ENCODE peak calls at places on chromosome 10, in six cellular contexts. V is islet precursor cell; G is fibroblast of pulmonary artery; W is central memory CD4-positive, alpha-beta T cell; B is lower leg skin; H is colonic mucosa. Z is an unnamed sample.

GRCh38 chr10:85515316-85515715 is 851.3 kb downstream of the GRID1 start:
- DNase-seq in V (no peak), G (no peak), W (no peak), B (no peak), H (no peak), Z (no peak)

GRCh38 chr10:116880716-116881440 is 31.6 kb downstream of the ENO4 start:
- DNase-seq in V (no peak), G (no peak), W (no peak), B (no peak), H (no peak), Z (no peak)

GRCh38 chr10:126459878-126460481 is 71.7 kb upstream of the ADAM12 start:
- DNase-seq in V (no peak), G (peak), W (no peak), B (no peak), H (no peak), Z (peak)

GRCh38 chr10:25059990-25060389 is 43.6 kb downstream of the THNSL1 start:
- DNase-seq in V (peak), G (peak), W (no peak), B (peak), H (peak), Z (peak)

GRCh38 chr10:97659589-97659988 is 19.1 kb downstream of the PI4K2A start:
- DNase-seq in V (no peak), G (peak), W (no peak), B (no peak), H (no peak), Z (no peak)

GRCh38 chr10:113524539-113525490 is 28.0 kb upstream of the HABP2 start:
- DNase-seq in V (peak), G (peak), W (no peak), B (no peak), H (no peak), Z (peak)

GRCh38 chr10:60497364-60497763 is 107.7 kb upstream of the ANK3 start:
- DNase-seq in V (no peak), G (no peak), W (no peak), B (no peak), H (no peak), Z (no peak)

GRCh38 chr10:132354356-132355094 is 22.5 kb downstream of the LRRC27 start:
- DNase-seq in V (no peak), G (no peak), W (no peak), B (no peak), H (no peak), Z (no peak)

GRCh38 chr10:100100651-100101525 is 19.2 kb upstream of the CPN1 start:
- DNase-seq in V (no peak), G (peak), W (no peak), B (no peak), H (no peak), Z (peak)

GRCh38 chr10:29392376-29393021 is 103.6 kb downstream of the LYZL1 start:
- DNase-seq in V (peak), G (peak), W (no peak), B (no peak), H (peak), Z (peak)

GRCh38 chr10:92913973-92914372 is 65.7 kb downstream of the EXOC6 start:
- DNase-seq in V (no peak), G (no peak), W (no peak), B (no peak), H (no peak), Z (no peak)

GRCh38 chr10:62426600-62426999 is 52.4 kb downstream of the ZNF365 start:
- DNase-seq in V (no peak), G (no peak), W (no peak), B (no peak), H (no peak), Z (no peak)

GRCh38 chr10:116590590-116591444 is at the start of gene PNLIPRP1:
- DNase-seq in V (no peak), G (no peak), W (no peak), B (no peak), H (peak), Z (no peak)

GRCh38 chr10:69481280-69481679 is 30.0 kb downstream of the TSPAN15 start:
- DNase-seq in V (no peak), G (no peak), W (no peak), B (no peak), H (no peak), Z (peak)

GRCh38 chr10:21284301-21284700 is 241.2 kb downstream of the SKIDA1 start:
- DNase-seq in V (no peak), G (no peak), W (no peak), B (no peak), H (no peak), Z (no peak)

GRCh38 chr10:23293145-23293724 is 51.4 kb downstream of the C10orf67 start:
- DNase-seq in V (peak), G (peak), W (peak), B (no peak), H (peak), Z (peak)

GRCh38 chr10:29840516-29841276 is 205.9 kb upstream of the SVIL start:
- DNase-seq in V (no peak), G (no peak), W (no peak), B (no peak), H (no peak), Z (no peak)

GRCh38 chr10:127797339-127797738 is 60.4 kb downstream of the FOXI2 start:
- DNase-seq in V (peak), G (peak), W (no peak), B (no peak), H (no peak), Z (peak)

GRCh38 chr10:66215005-66215404 is 710.8 kb upstream of the LRRTM3 start:
- DNase-seq in V (no peak), G (no peak), W (no peak), B (no peak), H (no peak), Z (no peak)

GRCh38 chr10:72306215-72306760 is 32.6 kb downstream of the DDIT4 start:
- DNase-seq in V (no peak), G (no peak), W (no peak), B (no peak), H (no peak), Z (no peak)

GRCh38 chr10:123429631-123430257 is 236.4 kb upstream of the GPR26 start:
- DNase-seq in V (no peak), G (no peak), W (no peak), B (no peak), H (no peak), Z (no peak)

GRCh38 chr10:8840356-8840755 is 785.9 kb downstream of the GATA3 start:
- DNase-seq in V (no peak), G (no peak), W (no peak), B (no peak), H (no peak), Z (no peak)

GRCh38 chr10:87619705-87620104 is 40.0 kb upstream of the PAPSS2 start:
- DNase-seq in V (peak), G (no peak), W (no peak), B (no peak), H (no peak), Z (no peak)

GRCh38 chr10:118308664-118309063 is 33.5 kb downstream of the FAM204A start:
- DNase-seq in V (no peak), G (no peak), W (no peak), B (no peak), H (no peak), Z (no peak)

GRCh38 chr10:7445474-7446135 is 34.8 kb upstream of the SFMBT2 start:
- DNase-seq in V (no peak), G (no peak), W (no peak), B (no peak), H (no peak), Z (no peak)

GRCh38 chr10:117477961-117478670 is 64.4 kb upstream of the EMX2 start:
- DNase-seq in V (peak), G (peak), W (no peak), B (no peak), H (no peak), Z (peak)

GRCh38 chr10:132220061-132220460 is 33.3 kb downstream of the DPYSL4 start:
- DNase-seq in V (no peak), G (no peak), W (no peak), B (no peak), H (no peak), Z (no peak)

GRCh38 chr10:122348512-122348911 is 26.0 kb upstream of the PLEKHA1 start:
- DNase-seq in V (no peak), G (no peak), W (no peak), B (no peak), H (no peak), Z (no peak)

GRCh38 chr10:35595106-35595505 is 10.0 kb upstream of the GJD4 start:
- DNase-seq in V (no peak), G (no peak), W (no peak), B (no peak), H (no peak), Z (no peak)

GRCh38 chr10:117342638-117343037 is 32.6 kb downstream of the PDZD8 start:
- DNase-seq in V (no peak), G (peak), W (no peak), B (no peak), H (no peak), Z (no peak)

GRCh38 chr10:129586897-129587443 is 119.9 kb downstream of the MGMT start:
- DNase-seq in V (no peak), G (peak), W (no peak), B (no peak), H (no peak), Z (no peak)

GRCh38 chr10:71966046-71967004 is 2.1 kb downstream of the CHST3 start:
- DNase-seq in V (no peak), G (no peak), W (no peak), B (no peak), H (no peak), Z (no peak)

GRCh38 chr10:13528875-13529713 is at the start of gene BEND7:
- DNase-seq in V (no peak), G (peak), W (no peak), B (no peak), H (peak), Z (peak)

GRCh38 chr10:6025683-6026225 is 36.4 kb downstream of the IL2RA start:
- DNase-seq in V (no peak), G (no peak), W (no peak), B (no peak), H (no peak), Z (no peak)

GRCh38 chr10:131727612-131728011 is 173.2 kb upstream of the PPP2R2D start:
- DNase-seq in V (peak), G (no peak), W (no peak), B (no peak), H (peak), Z (no peak)

GRCh38 chr10:12214763-12215218 is 18.8 kb downstream of the CDC123 start:
- DNase-seq in V (no peak), G (peak), W (peak), B (peak), H (peak), Z (peak)

GRCh38 chr10:131644864-131645658 is 255.7 kb upstream of the PPP2R2D start:
- DNase-seq in V (no peak), G (no peak), W (no peak), B (no peak), H (no peak), Z (no peak)

GRCh38 chr10:18456984-18457383 is 194.4 kb downstream of the NSUN6 start:
- DNase-seq in V (no peak), G (no peak), W (no peak), B (no peak), H (no peak), Z (no peak)